ENCODE peak calls at places on chromosomes 6 and 20, in six cellular contexts. X is AG10803; B is activated CD8-positive, alpha-beta memory T cell treated with anti-CD3 and anti-CD28 coated beads for 48 hours; A is skeletal muscle cell; E is stimulated activated CD4-positive, alpha-beta T cell treated with anti-CD3 and anti-CD28 coated beads, Interleukin-2, amount 100 ng/mL, for 48 hours; R is adrenal gland. O is an unnamed sample.
A peak's percentile ranks its signal among the peaks of the same experiment; 100 is the strongest.

GRCh38 chr20:46568570-46569129 is 18.2 kb upstream of the OCSTAMP start:
- DNase-seq in B (no peak), X (peak; percentile 63), A (peak; percentile 52), R (peak; percentile 94), E (no peak), O (peak; percentile 2)

GRCh38 chr20:47452736-47453161 is 48.9 kb upstream of the NCOA3 start:
- DNase-seq in X (no peak), R (no peak), A (no peak), E (no peak), B (no peak), O (no peak)

GRCh38 chr20:46300281-46300680 is 8.0 kb downstream of the CDH22 start:
- DNase-seq in R (no peak), E (no peak), A (no peak), X (no peak), B (no peak), O (no peak)

GRCh38 chr20:47024461-47024937 is 129.9 kb downstream of the EYA2 start:
- DNase-seq in R (no peak), E (no peak), X (peak; percentile 75), B (no peak), A (no peak), O (peak; percentile 32)

GRCh38 chr6:26538572-26538902 is 371 bp downstream of the HMGN4 start:
- DNase-seq in E (no peak), A (no peak), B (no peak), X (no peak), R (no peak), O (no peak)

GRCh38 chr6:89411269-89412070 is 603 bp downstream of the RRAGD start:
- DNase-seq in E (peak; percentile 33), A (no peak), X (no peak), B (no peak), R (peak; percentile 60), O (no peak)

GRCh38 chr20:4956200-4956810 is 45.0 kb downstream of the SLC23A2 start:
- DNase-seq in R (peak; percentile 5), A (no peak), E (no peak), B (no peak), X (peak; percentile 63), O (no peak)

GRCh38 chr6:1326535-1327121 is 14.7 kb downstream of the FOXQ1 start:
- DNase-seq in A (no peak), E (no peak), X (no peak), B (no peak), R (no peak), O (no peak)

GRCh38 chr20:34316191-34316814 is 13.1 kb upstream of the AHCY start:
- DNase-seq in X (peak; percentile 57), R (no peak), B (no peak), A (no peak), E (no peak), O (peak; percentile 20)

GRCh38 chr6:29130644-29131043 is 22.8 kb downstream of the OR2J3 start:
- DNase-seq in B (no peak), X (no peak), E (no peak), R (no peak), A (no peak), O (no peak)

GRCh38 chr20:32539063-32539816 is 45.9 kb downstream of the NOL4L start:
- DNase-seq in E (no peak), A (no peak), X (no peak), R (no peak), B (no peak), O (no peak)

GRCh38 chr20:313948-314347 is 11.4 kb upstream of the SOX12 start:
- DNase-seq in B (no peak), R (no peak), X (peak; percentile 73), E (no peak), A (no peak), O (no peak)

GRCh38 chr6:135854799-135855198 is 3.3 kb downstream of the PDE7B start:
- DNase-seq in R (no peak), B (no peak), A (no peak), X (no peak), E (no peak), O (no peak)

GRCh38 chr6:99096186-99096585 is 148.4 kb upstream of the FBXL4 start:
- DNase-seq in E (no peak), R (no peak), B (no peak), A (no peak), X (no peak), O (no peak)

GRCh38 chr6:170231496-170232185 is 59.2 kb downstream of the DLL1 start:
- DNase-seq in E (no peak), X (peak; percentile 5), R (peak; percentile 6), A (no peak), B (no peak), O (no peak)

GRCh38 chr6:120077489-120077888 is 727.9 kb upstream of the MAN1A1 start:
- DNase-seq in X (peak; percentile 10), R (no peak), E (no peak), B (no peak), A (no peak), O (no peak)

GRCh38 chr6:148525453-148525852 is 182.8 kb downstream of the SASH1 start:
- DNase-seq in B (no peak), X (peak; percentile 84), R (no peak), E (no peak), A (no peak), O (peak; percentile 80)

GRCh38 chr6:81998432-81998831 is 246.0 kb upstream of the TENT5A start:
- DNase-seq in B (no peak), E (no peak), A (no peak), R (no peak), X (peak; percentile 84), O (peak; percentile 52)

GRCh38 chr6:165306955-165307354 is 2.5 kb downstream of the C6orf118 start:
- DNase-seq in B (no peak), A (no peak), E (no peak), R (no peak), X (no peak), O (no peak)

GRCh38 chr6:161091972-161092701 is 100.6 kb downstream of the MAP3K4 start:
- DNase-seq in B (no peak), X (peak; percentile 76), A (no peak), E (no peak), R (no peak), O (peak; percentile 35)

GRCh38 chr6:132333639-132334516 is 67.4 kb downstream of the MOXD1 start:
- DNase-seq in E (no peak), B (no peak), R (peak; percentile 80), A (peak; percentile 75), X (peak; percentile 91), O (peak; percentile 59)

GRCh38 chr6:29589423-29590048 is 4.6 kb downstream of the OR2H2 start:
- DNase-seq in R (peak; percentile 37), E (peak; percentile 50), B (no peak), X (peak; percentile 51), A (no peak), O (no peak)

GRCh38 chr20:48411265-48411664 is 416.5 kb downstream of the PREX1 start:
- DNase-seq in E (no peak), X (no peak), B (no peak), R (no peak), A (no peak), O (no peak)

GRCh38 chr6:26288155-26288554 is 76.8 kb upstream of the BTN3A2 start:
- DNase-seq in E (no peak), B (no peak), A (no peak), X (no peak), R (no peak), O (no peak)

GRCh38 chr6:72245565-72245964 is 359.2 kb downstream of the RIMS1 start:
- DNase-seq in X (no peak), R (no peak), B (no peak), A (no peak), E (no peak), O (no peak)

GRCh38 chr6:147903321-147903720 is 394.8 kb downstream of the SAMD5 start:
- DNase-seq in B (no peak), X (no peak), E (no peak), R (no peak), A (peak; percentile 12), O (no peak)

O was measured in AG09309.